ENCODE peak calls at places on chromosome 4, in five cellular contexts. Q is astrocyte of the hippocampus, W is caudate nucleus, O is GM04504, P is NCI-H1105. Z is an unnamed sample.

GRCh38 chr4:29046716-29047115 is 1673.5 kb upstream of the PCDH7 start:
- DNase-seq in Q (no peak), P (no peak), O (no peak), W (no peak), Z (no peak)

GRCh38 chr4:159312236-159312635 is 209.4 kb downstream of the RAPGEF2 start:
- DNase-seq in P (no peak), W (no peak), Q (no peak), O (no peak), Z (no peak)

GRCh38 chr4:173287486-173287885 is 46.7 kb downstream of the HMGB2 start:
- DNase-seq in O (no peak), Q (no peak), P (no peak), W (no peak), Z (no peak)

GRCh38 chr4:31261632-31262031 is 541.5 kb downstream of the PCDH7 start:
- DNase-seq in O (no peak), P (no peak), W (no peak), Q (no peak), Z (no peak)

GRCh38 chr4:170391066-170391754 is 301.5 kb upstream of the AADAT start:
- DNase-seq in O (peak), P (no peak), Q (peak), W (no peak), Z (no peak)

GRCh38 chr4:5398056-5398455 is 310.3 kb downstream of the EVC2 start:
- DNase-seq in Q (no peak), W (no peak), P (no peak), O (no peak), Z (peak)

GRCh38 chr4:131093303-131093702 is 1997.4 kb downstream of the C4orf33 start:
- DNase-seq in O (no peak), P (no peak), Q (no peak), W (no peak), Z (no peak)

GRCh38 chr4:19532120-19532848 is 719.4 kb upstream of the SLIT2 start:
- DNase-seq in W (no peak), P (no peak), Q (peak), O (no peak), Z (peak)

GRCh38 chr4:15116509-15117079 is 114.3 kb downstream of the CPEB2 start:
- DNase-seq in P (no peak), W (no peak), Q (no peak), O (no peak), Z (no peak)

GRCh38 chr4:86156526-86156925 is 203.3 kb downstream of the MAPK10 start:
- DNase-seq in O (no peak), Q (peak), P (no peak), W (no peak), Z (no peak)

GRCh38 chr4:95093936-95094929 is 336.5 kb downstream of the BMPR1B start:
- DNase-seq in W (no peak), O (no peak), P (no peak), Q (no peak), Z (no peak)

GRCh38 chr4:168522371-168522770 is 25.5 kb downstream of the PALLD start:
- DNase-seq in Q (no peak), P (no peak), W (no peak), O (no peak), Z (no peak)

GRCh38 chr4:143097751-143098150 is 87.0 kb upstream of the USP38 start:
- DNase-seq in Q (no peak), W (no peak), P (no peak), O (no peak), Z (no peak)

Z was measured in neuronal stem cell.